ENCODE peak calls at places on chromosome 15, in eight cellular contexts. O, Y, A, K, E, J, C and X are unnamed samples.

GRCh38 chr15:24878153-24878552 is 76.6 kb upstream of the SNRPN start:
- DNase-seq in Y (no peak), C (peak), J (peak), K (peak), O (peak), A (peak), E (no peak), X (no peak)

GRCh38 chr15:70195808-70196304 is 98.1 kb upstream of the TLE3 start:
- DNase-seq in O (peak), C (peak), A (peak), K (peak), Y (no peak), J (peak), E (peak), X (no peak)

GRCh38 chr15:70430029-70430428 is 332.3 kb upstream of the TLE3 start:
- DNase-seq in K (no peak), C (no peak), E (no peak), A (no peak), O (peak), Y (no peak), J (no peak), X (no peak)

GRCh38 chr15:76401285-76401684 is 64.7 kb downstream of the ISL2 start:
- DNase-seq in Y (no peak), E (no peak), A (no peak), O (peak), J (no peak), K (no peak), C (no peak), X (no peak)

GRCh38 chr15:78626611-78627010 is 5.8 kb upstream of the CHRNA3 start:
- DNase-seq in E (no peak), O (no peak), K (no peak), A (no peak), J (no peak), Y (no peak), C (no peak), X (no peak)

GRCh38 chr15:71103102-71103676 is 12.1 kb upstream of the THSD4 start:
- DNase-seq in C (no peak), J (peak), K (peak), E (no peak), Y (no peak), O (peak), A (no peak), X (no peak)

GRCh38 chr15:77069521-77070121 is 1.3 kb downstream of the TSPAN3 start:
- DNase-seq in E (no peak), J (no peak), Y (no peak), A (no peak), K (peak), O (no peak), C (no peak), X (no peak)

GRCh38 chr15:65824031-65824743 is 32.1 kb upstream of the DENND4A start:
- DNase-seq in C (peak), K (peak), O (peak), Y (peak), J (peak), A (peak), E (peak), X (no peak)

GRCh38 chr15:31554261-31554660 is 227.6 kb downstream of the KLF13 start:
- DNase-seq in J (no peak), A (no peak), C (peak), O (peak), Y (no peak), K (no peak), E (peak), X (no peak)

GRCh38 chr15:46129145-46129544 is 494.3 kb downstream of the SQOR start:
- DNase-seq in A (no peak), K (no peak), O (no peak), Y (no peak), C (no peak), J (no peak), E (no peak), X (no peak)

GRCh38 chr15:69602095-69602494 is 149.5 kb downstream of the RPLP1 start:
- DNase-seq in J (no peak), Y (no peak), C (no peak), K (no peak), A (no peak), E (no peak), O (no peak), X (no peak)

DNA sequence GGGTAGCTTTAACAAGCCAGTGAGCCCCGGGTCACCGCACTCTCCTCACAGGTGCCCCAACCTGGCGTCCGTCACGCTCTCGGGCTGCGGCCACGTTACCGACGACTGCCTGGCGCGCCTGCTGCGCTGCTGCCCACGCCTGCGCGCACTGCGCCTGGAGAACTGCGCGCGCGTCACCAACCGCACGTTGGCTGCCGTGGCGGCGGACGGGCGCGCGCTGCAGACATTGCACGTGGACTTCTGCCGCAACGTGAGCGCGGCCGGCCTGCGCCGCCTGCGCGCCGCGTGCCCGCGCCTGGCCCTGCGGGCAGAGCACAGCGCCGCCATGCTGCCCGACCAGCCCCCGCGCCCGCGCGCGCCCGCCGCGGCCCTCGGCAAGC is 3.4 kb downstream of the FBXL22 start:
- DNase-seq in A (peak), K (peak), E (peak), C (peak), Y (peak), J (peak), O (peak), X (peak)
- TF ChIP-seq CTCF in A (peak), K (peak), E (no peak), C (peak), Y (no peak), J (no peak), O (no peak), X (no peak)

GRCh38 chr15:22226034-22226790 is 145.9 kb downstream of the OR4M2 start:
- DNase-seq in C (peak), E (no peak), Y (peak), A (no peak), K (no peak), J (no peak), O (no peak), X (peak)
- TF ChIP-seq CTCF in C (no peak), E (no peak), Y (no peak), A (no peak), K (no peak), J (no peak), O (no peak), X (no peak)

GRCh38 chr15:68028137-68028771 is 25.9 kb upstream of the PIAS1 start:
- DNase-seq in A (peak), C (no peak), Y (no peak), K (no peak), E (no peak), O (no peak), J (no peak), X (no peak)

GRCh38 chr15:68023307-68024101 is 30.6 kb upstream of the PIAS1 start:
- DNase-seq in J (no peak), E (no peak), C (no peak), K (no peak), O (no peak), Y (no peak), A (no peak), X (no peak)

GRCh38 chr15:68027388-68027787 is 26.7 kb upstream of the PIAS1 start:
- DNase-seq in O (no peak), J (no peak), A (no peak), C (no peak), E (no peak), K (no peak), Y (no peak), X (no peak)

GRCh38 chr15:68028808-68029207 is 25.3 kb upstream of the PIAS1 start:
- DNase-seq in E (no peak), A (no peak), O (no peak), J (no peak), Y (no peak), C (no peak), K (no peak), X (no peak)

DNA sequence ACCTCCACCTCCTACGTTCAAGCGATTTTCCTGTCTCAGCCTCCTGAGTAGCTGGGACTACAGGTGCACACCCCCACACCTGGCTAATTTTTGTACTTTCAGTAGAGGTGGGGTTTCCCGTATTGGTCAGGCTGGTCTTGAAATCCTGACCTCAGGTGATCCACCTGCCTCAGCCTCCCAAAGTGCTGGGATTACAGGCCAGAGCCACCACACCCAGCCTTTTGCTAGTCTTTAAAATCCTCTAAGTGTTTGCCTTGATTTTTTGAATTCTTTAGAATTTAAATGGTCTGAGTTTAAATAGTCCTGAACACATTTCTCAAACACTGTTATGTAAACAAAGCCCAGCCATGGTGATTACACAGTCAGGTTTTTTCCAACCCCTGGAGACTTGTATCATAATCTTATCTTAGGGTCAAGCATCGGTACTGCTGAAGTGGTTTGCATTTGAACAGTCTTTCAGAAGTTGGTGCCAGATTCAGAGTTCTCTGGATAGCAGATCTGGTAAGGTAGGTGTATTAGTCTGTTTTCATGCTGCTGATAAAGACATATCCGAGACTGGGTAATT is 28.2 kb upstream of the PIAS1 start:
- DNase-seq in Y (no peak), C (no peak), E (no peak), K (no peak), A (no peak), O (peak), J (no peak), X (no peak)
- TF ChIP-seq CTCF in Y (no peak), C (no peak), E (no peak), K (no peak), A (no peak), O (no peak), J (no peak), X (no peak)

GRCh38 chr15:98805434-98806274 is 157.3 kb downstream of the IGF1R start:
- DNase-seq in E (no peak), O (no peak), K (peak), Y (no peak), A (no peak), J (peak), C (no peak), X (no peak)
- TF ChIP-seq CTCF in E (no peak), O (peak), K (peak), Y (peak), A (peak), J (peak), C (no peak), X (peak)

GRCh38 chr15:73244333-73244732 is 124.4 kb downstream of the HCN4 start:
- DNase-seq in Y (no peak), O (no peak), E (no peak), J (no peak), K (no peak), C (no peak), A (no peak), X (no peak)

GRCh38 chr15:73240864-73241499 is 127.8 kb downstream of the HCN4 start:
- DNase-seq in C (peak), O (peak), E (peak), J (peak), A (peak), K (peak), Y (peak), X (no peak)

GRCh38 chr15:73237910-73238309 is 130.8 kb downstream of the HCN4 start:
- DNase-seq in K (no peak), A (no peak), C (no peak), E (no peak), O (no peak), Y (no peak), J (no peak), X (no peak)

GRCh38 chr15:73239564-73240208 is 129.1 kb downstream of the HCN4 start:
- DNase-seq in E (no peak), K (no peak), J (no peak), O (no peak), C (no peak), A (no peak), Y (no peak), X (no peak)
- TF ChIP-seq CTCF in E (no peak), K (no peak), J (peak), O (peak), C (peak), A (no peak), Y (no peak), X (peak)

GRCh38 chr15:48647963-48648362 is 2.5 kb upstream of the FBN1 start:
- DNase-seq in A (no peak), O (peak), E (no peak), C (peak), K (no peak), J (peak), Y (no peak), X (no peak)
- TF ChIP-seq CTCF in A (no peak), O (peak), E (no peak), C (peak), K (no peak), J (peak), Y (peak), X (peak)

DNA sequence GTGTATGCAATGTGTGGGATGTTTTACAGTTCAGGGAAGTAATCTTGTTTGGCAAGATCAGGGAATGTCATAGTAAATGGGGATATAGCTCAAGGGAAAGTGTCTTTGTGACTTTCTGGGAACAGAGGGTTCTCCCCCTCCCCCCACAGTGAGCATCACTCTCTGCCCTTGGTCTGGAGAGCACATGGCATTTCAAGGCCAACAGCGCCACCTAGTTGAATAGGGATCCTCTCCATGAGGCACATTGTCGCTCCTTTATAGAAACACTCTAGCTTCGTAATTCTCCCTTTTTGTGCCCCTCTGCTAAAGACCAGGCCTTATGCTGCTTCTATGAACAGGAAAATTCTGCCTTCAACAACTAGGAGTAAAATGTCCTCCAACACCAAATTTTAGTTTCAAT is 37.1 kb upstream of the ARNT2 start:
- DNase-seq in C (no peak), O (peak), A (no peak), Y (no peak), E (no peak), J (peak), K (no peak), X (no peak)
- TF ChIP-seq CTCF in C (no peak), O (peak), A (no peak), Y (no peak), E (no peak), J (peak), K (no peak), X (peak)

GRCh38 chr15:23855947-23856346 is 168.8 kb upstream of the NDN start:
- DNase-seq in C (no peak), O (no peak), Y (no peak), J (no peak), E (no peak), K (no peak), A (no peak), X (no peak)

GRCh38 chr15:23859008-23859407 is 171.9 kb upstream of the NDN start:
- DNase-seq in O (no peak), C (no peak), A (no peak), E (no peak), J (no peak), Y (no peak), K (no peak), X (no peak)

GRCh38 chr15:23854535-23855252 is 167.6 kb upstream of the NDN start:
- DNase-seq in Y (no peak), C (no peak), A (no peak), E (no peak), J (no peak), K (no peak), O (no peak), X (no peak)

GRCh38 chr15:23855260-23855659 is 168.2 kb upstream of the NDN start:
- DNase-seq in J (no peak), O (no peak), E (no peak), Y (no peak), C (no peak), K (no peak), A (no peak), X (no peak)

GRCh38 chr15:23857028-23857641 is 170.0 kb upstream of the NDN start:
- DNase-seq in E (no peak), C (no peak), Y (peak), K (peak), O (peak), J (peak), A (no peak), X (no peak)
- TF ChIP-seq CTCF in E (no peak), C (peak), Y (peak), K (peak), O (peak), J (peak), A (peak), X (peak)

GRCh38 chr15:84981054-84981710 is 474 bp upstream of the PDE8A start:
- DNase-seq in E (peak), Y (peak), C (peak), K (peak), J (peak), A (peak), O (peak), X (peak)
- TF ChIP-seq CTCF in E (no peak), Y (peak), C (peak), K (peak), J (no peak), A (peak), O (peak), X (peak)

GRCh38 chr15:88331291-88331690 is 74.8 kb upstream of the NTRK3 start:
- DNase-seq in O (peak), A (no peak), K (peak), J (peak), Y (peak), E (no peak), C (no peak), X (peak)
- TF ChIP-seq CTCF in O (peak), A (no peak), K (no peak), J (peak), Y (peak), E (no peak), C (peak), X (peak)